ENCODE peak calls at places on chromosomes 1 and 21, in ten cellular contexts. R is GM23338, G is transverse colon, D is stomach, V is upper lobe of left lung, N is GM12892, L is HL-60, T is sigmoid colon, Z is HepG2, I is prostate gland. F is an unnamed sample.

GRCh38 chr1:158049867-158050266 is 56.4 kb downstream of the KIRREL1 start:
- DNase-seq in R (no peak), G (no peak), D (no peak), V (no peak), N (no peak), L (no peak), T (no peak), Z (no peak), I (no peak), F (no peak)

GRCh38 chr1:29828526-29829447 is 592.5 kb downstream of the PTPRU start:
- DNase-seq in R (no peak), G (no peak), D (peak; percentile 18), V (no peak), N (no peak), L (no peak), T (no peak), Z (no peak), I (no peak), F (peak; percentile 82)

GRCh38 chr1:157992031-157992568 is 1.3 kb upstream of the KIRREL1 start:
- DNase-seq in R (peak; percentile 87), G (peak; percentile 67), D (peak; percentile 58), V (no peak), N (no peak), L (no peak), T (peak; percentile 89), Z (peak; percentile 13), I (peak; percentile 59), F (no peak)

GRCh38 chr1:239879321-239880170 is 212.1 kb upstream of the FMN2 start:
- DNase-seq in R (no peak), G (no peak), D (no peak), V (peak; percentile 47), N (no peak), L (no peak), T (no peak), Z (no peak), I (peak; percentile 74), F (peak; percentile 74)

GRCh38 chr1:11158720-11159321 is 30.3 kb upstream of the ANGPTL7 start:
- DNase-seq in R (no peak), G (no peak), D (no peak), V (no peak), N (no peak), L (no peak), T (peak; percentile 8), Z (no peak), I (no peak), F (no peak)

GRCh38 chr1:241627453-241628329 is 12.5 kb downstream of the CHML start:
- DNase-seq in R (peak; percentile 79), G (peak; percentile 37), D (no peak), V (no peak), N (no peak), L (no peak), T (no peak), Z (peak; percentile 60), I (no peak), F (no peak)

GRCh38 chr21:44438531-44439210 is 16.6 kb upstream of the LRRC3 start:
- DNase-seq in R (no peak), G (peak; percentile 50), D (peak; percentile 81), V (peak; percentile 86), N (no peak), L (no peak), T (peak; percentile 87), Z (no peak), I (no peak), F (no peak)

GRCh38 chr1:192002063-192002462 is 156.2 kb upstream of the RGS18 start:
- DNase-seq in R (peak; percentile 2), G (no peak), D (no peak), V (no peak), N (no peak), L (no peak), T (no peak), Z (no peak), I (no peak), F (no peak)

GRCh38 chr1:212566522-212567479 is 41.8 kb upstream of the ATF3 start:
- DNase-seq in R (no peak), G (peak; percentile 45), D (peak; percentile 34), V (no peak), N (peak; percentile 61), L (no peak), T (peak; percentile 66), Z (peak; percentile 14), I (peak; percentile 40), F (peak; percentile 91)

GRCh38 chr1:20472860-20473711 is 12.9 kb downstream of the CAMK2N1 start:
- DNase-seq in R (peak; percentile 95), G (peak; percentile 56), D (peak; percentile 50), V (no peak), N (no peak), L (no peak), T (peak; percentile 80), Z (no peak), I (no peak), F (no peak)

GRCh38 chr1:17293681-17294415 is 14.1 kb upstream of the PADI4 start:
- DNase-seq in R (no peak), G (no peak), D (no peak), V (no peak), N (no peak), L (no peak), T (no peak), Z (no peak), I (no peak), F (no peak)

GRCh38 chr1:186076006-186076405 is 299.0 kb downstream of the TPR start:
- DNase-seq in R (no peak), G (no peak), D (no peak), V (no peak), N (no peak), L (no peak), T (no peak), Z (no peak), I (no peak), F (no peak)
- TF ChIP-seq POLR2AphosphoS5 in R (no peak), G (no peak), D (no peak), V (no peak), N (no peak), L (no peak), T (no peak), Z (no peak), I (no peak), F (no peak)

GRCh38 chr1:27597036-27597435 is 6.9 kb downstream of the AHDC1 start:
- DNase-seq in R (no peak), G (no peak), D (no peak), V (no peak), N (no peak), L (no peak), T (no peak), Z (no peak), I (no peak), F (no peak)

GRCh38 chr1:27598902-27599528 is 4.9 kb downstream of the AHDC1 start:
- DNase-seq in R (no peak), G (peak; percentile 48), D (no peak), V (peak; percentile 79), N (no peak), L (peak; percentile 79), T (peak; percentile 94), Z (no peak), I (no peak), F (no peak)

GRCh38 chr1:27599605-27600499 is 4.1 kb downstream of the AHDC1 start:
- DNase-seq in R (peak; percentile 81), G (no peak), D (no peak), V (no peak), N (no peak), L (no peak), T (no peak), Z (no peak), I (no peak), F (no peak)

GRCh38 chr1:27597511-27598216 is 6.3 kb downstream of the AHDC1 start:
- DNase-seq in R (no peak), G (no peak), D (no peak), V (no peak), N (no peak), L (no peak), T (no peak), Z (no peak), I (no peak), F (no peak)

GRCh38 chr1:27598288-27598687 is 5.7 kb downstream of the AHDC1 start:
- DNase-seq in R (peak; percentile 73), G (no peak), D (no peak), V (no peak), N (no peak), L (no peak), T (peak; percentile 87), Z (no peak), I (no peak), F (no peak)
- TF ChIP-seq POLR2AphosphoS5 in R (no peak), G (no peak), D (no peak), V (no peak), N (no peak), L (no peak), T (no peak), Z (no peak), I (no peak), F (no peak)

GRCh38 chr1:106120789-106121188 is 935.7 kb upstream of the PRMT6 start:
- DNase-seq in R (no peak), G (no peak), D (no peak), V (no peak), N (no peak), L (no peak), T (no peak), Z (no peak), I (no peak), F (no peak)
- TF ChIP-seq POLR2AphosphoS5 in R (no peak), G (no peak), D (no peak), V (no peak), N (no peak), L (no peak), T (no peak), Z (no peak), I (no peak), F (no peak)

GRCh38 chr1:156725683-156726280 is 2.5 kb upstream of the METTL25B start:
- DNase-seq in R (peak; percentile 96), G (peak; percentile 91), D (peak; percentile 93), V (peak; percentile 88), N (peak; percentile 62), L (peak; percentile 84), T (peak; percentile 93), Z (peak; percentile 84), I (peak; percentile 85), F (peak; percentile 97)

GRCh38 chr1:156717411-156717810 is 10.9 kb upstream of the METTL25B start:
- DNase-seq in R (no peak), G (no peak), D (no peak), V (no peak), N (no peak), L (no peak), T (no peak), Z (no peak), I (no peak), F (no peak)

GRCh38 chr1:156726549-156727226 is 1.6 kb upstream of the METTL25B start:
- DNase-seq in R (peak; percentile 88), G (peak; percentile 64), D (peak; percentile 50), V (no peak), N (no peak), L (peak; percentile 63), T (no peak), Z (peak; percentile 64), I (no peak), F (no peak)

DNA sequence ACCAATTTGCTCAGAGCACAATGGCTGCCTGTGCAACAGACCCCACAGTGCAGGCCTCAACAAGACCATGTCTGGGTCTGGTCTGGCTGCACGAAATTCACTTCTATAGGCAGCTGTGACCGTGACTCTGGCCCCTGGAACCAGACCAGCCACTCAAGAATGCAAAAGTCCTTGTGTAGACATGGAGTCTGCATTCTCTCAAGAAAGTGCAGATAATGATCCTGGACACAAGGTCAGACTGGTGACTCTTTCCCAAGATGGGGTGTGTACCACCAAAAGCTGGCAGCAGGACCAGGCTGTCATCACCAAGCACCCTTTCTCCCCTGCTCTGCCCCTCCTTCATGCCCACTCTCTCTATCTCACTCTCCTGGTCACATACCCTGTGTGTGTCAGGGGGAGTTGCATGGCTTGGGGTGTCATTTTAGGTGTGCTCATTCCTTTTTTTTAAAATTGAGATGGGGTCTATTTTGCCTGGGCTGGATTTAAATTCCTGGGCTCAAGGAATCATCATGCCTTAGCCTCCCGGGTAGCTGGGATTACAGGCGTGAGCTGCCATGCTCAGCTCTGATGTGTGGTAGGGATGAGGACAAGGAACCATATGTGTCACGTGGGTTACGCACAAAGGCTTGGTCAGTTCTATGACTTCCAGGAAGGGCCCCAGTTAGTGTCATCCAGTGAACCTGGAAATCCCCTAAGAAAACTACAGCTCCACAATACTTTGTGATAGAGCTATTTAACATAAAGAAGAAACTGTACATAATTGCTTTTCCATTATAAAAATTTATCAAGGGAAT is 6.9 kb upstream of the METTL25B start:
- DNase-seq in R (no peak), G (no peak), D (no peak), V (no peak), N (no peak), L (no peak), T (no peak), Z (no peak), I (no peak), F (no peak)
- TF ChIP-seq POLR2AphosphoS5 in R (no peak), G (no peak), D (no peak), V (no peak), N (peak; percentile 69), L (no peak), T (no peak), Z (no peak), I (no peak), F (no peak)

F was measured in esophagus muscularis mucosa.